ENCODE peak calls at places on chromosomes 3 and 15, in ten cellular contexts. E is activated T-cell treated with anti-CD3 and anti-CD28 coated beads, Interleukin-2, amount 50 U/mL, for 24 hours; I is stimulated activated CD8-positive, alpha-beta memory T cell treated with anti-CD3 and anti-CD28 coated beads, Interleukin-2, amount 100 ng/mL, for 1 hour; N is C1 segment of cervical spinal cord; R is Daoy; D is SW480; F is AG08396; G is DMS 273 treated with DMSO at 0.1 percent for 48 hours; V is HEK293T; Z is body of pancreas. C is an unnamed sample.
A peak's percentile ranks its signal among the peaks of the same experiment; 100 is the strongest.

GRCh38 chr3:171309906-171310359 is 150.3 kb downstream of the TNIK start:
- DNase-seq in E (no peak), G (peak; percentile 70), Z (no peak), I (no peak), N (no peak), V (no peak), F (peak; percentile 14), D (peak; percentile 40), R (peak; percentile 60), C (no peak)

GRCh38 chr3:51778554-51778953 is 483 bp downstream of the IQCF6 start:
- DNase-seq in F (no peak), Z (no peak), N (no peak), R (no peak), D (no peak), E (no peak), G (no peak), I (no peak), V (no peak), C (no peak)

GRCh38 chr3:184688251-184688851 is 23.5 kb downstream of the MAGEF1 start:
- DNase-seq in N (no peak), Z (peak; percentile 34), F (peak; percentile 84), V (no peak), I (no peak), R (peak; percentile 56), G (no peak), E (no peak), D (peak; percentile 83), C (no peak)

GRCh38 chr15:65323071-65323511 is 18.6 kb downstream of the RNU5B-1 start:
- DNase-seq in I (no peak), D (no peak), E (no peak), F (peak; percentile 26), R (peak; percentile 60), G (peak; percentile 72), V (no peak), N (peak; percentile 89), Z (peak; percentile 65), C (peak; percentile 86)

GRCh38 chr3:159919873-159920272 is 68.8 kb upstream of the IL12A start:
- DNase-seq in E (no peak), N (no peak), V (no peak), I (no peak), Z (no peak), F (no peak), R (no peak), D (no peak), G (no peak), C (no peak)

GRCh38 chr3:60812544-60812943 is 438.7 kb downstream of the FHIT start:
- DNase-seq in I (no peak), Z (no peak), F (no peak), R (no peak), N (no peak), E (no peak), G (no peak), D (no peak), V (no peak), C (no peak)

GRCh38 chr3:189613122-189613521 is 18.1 kb upstream of the TP63 start:
- DNase-seq in R (no peak), I (no peak), F (no peak), E (no peak), Z (no peak), D (no peak), G (no peak), V (no peak), N (no peak), C (no peak)

GRCh38 chr15:89445553-89445952 is 50.8 kb downstream of the RHCG start:
- DNase-seq in E (no peak), V (no peak), I (no peak), F (no peak), G (no peak), N (no peak), Z (peak; percentile 37), D (no peak), R (no peak), C (no peak)

GRCh38 chr15:33194704-33195261 is at the start of gene FMN1:
- DNase-seq in N (peak; percentile 54), V (peak; percentile 88), D (peak; percentile 87), R (peak; percentile 98), F (peak; percentile 96), G (peak; percentile 68), Z (peak; percentile 94), I (peak; percentile 80), E (peak; percentile 94), C (peak; percentile 90)

GRCh38 chr3:176939022-176939817 is 258.1 kb downstream of the TBL1XR1 start:
- DNase-seq in F (peak; percentile 55), E (no peak), Z (peak; percentile 67), I (peak; percentile 4), R (peak; percentile 74), N (peak; percentile 52), V (peak; percentile 68), G (peak; percentile 71), D (peak; percentile 79), C (peak; percentile 80)

GRCh38 chr15:67198157-67198754 is 56.2 kb downstream of the AAGAB start:
- DNase-seq in Z (no peak), R (peak; percentile 20), E (peak; percentile 31), N (no peak), I (no peak), D (no peak), G (no peak), F (no peak), V (no peak), C (no peak)

GRCh38 chr3:47485812-47486211 is 10.1 kb upstream of the SCAP start:
- DNase-seq in I (no peak), E (no peak), V (no peak), N (no peak), Z (no peak), F (no peak), R (no peak), D (no peak), G (no peak), C (no peak)

GRCh38 chr3:186259612-186260383 is 102.2 kb downstream of the DGKG start:
- DNase-seq in R (peak; percentile 82), G (peak; percentile 25), Z (peak; percentile 85), E (peak; percentile 80), D (peak; percentile 89), F (peak; percentile 83), I (peak; percentile 39), N (peak; percentile 49), V (peak; percentile 75), C (peak; percentile 49)

GRCh38 chr3:101340591-101340990 is 20.2 kb upstream of the IMPG2 start:
- DNase-seq in F (no peak), I (no peak), R (no peak), V (no peak), D (no peak), N (no peak), Z (no peak), E (no peak), G (no peak), C (no peak)

GRCh38 chr15:92392462-92392861 is 1.2 kb upstream of the ST8SIA2 start:
- DNase-seq in N (no peak), I (no peak), Z (no peak), D (no peak), F (no peak), V (no peak), E (no peak), G (no peak), R (no peak), C (peak; percentile 50)

GRCh38 chr3:52317601-52318000 is 1.5 kb downstream of the DNAH1 start:
- DNase-seq in Z (peak; percentile 59), F (peak; percentile 73), V (no peak), R (no peak), N (no peak), E (peak; percentile 80), G (no peak), I (peak; percentile 56), D (peak; percentile 32), C (peak; percentile 71)

GRCh38 chr15:67120839-67121540 is 55.6 kb downstream of the SMAD3 start:
- DNase-seq in G (no peak), F (peak; percentile 62), V (no peak), E (peak; percentile 91), D (no peak), I (peak; percentile 76), Z (peak; percentile 90), N (no peak), R (peak; percentile 93), C (no peak)

GRCh38 chr3:29270752-29271151 is 10.1 kb upstream of the RBMS3 start:
- DNase-seq in F (no peak), D (no peak), G (no peak), E (no peak), Z (no peak), I (no peak), R (no peak), V (no peak), N (no peak), C (no peak)

C was measured in SK-N-DZ.